ENCODE peak calls at places on chromosome 15, in eight cellular contexts. V is adrenal gland, K is DND-41, B is body of pancreas, H is fibroblast of pulmonary artery, Q is fibroblast of villous mesenchyme, U is SK-N-SH, G is IMR-90. S is an unnamed sample.

GRCh38 chr15:77023576-77024272 is 28.8 kb downstream of the PSTPIP1 start:
- DNase-seq in U (no peak), K (no peak), Q (no peak), G (no peak), V (peak), B (no peak), H (no peak), S (no peak)

GRCh38 chr15:67080900-67081431 is 15.6 kb downstream of the SMAD3 start:
- DNase-seq in B (peak), V (no peak), H (peak), Q (peak), G (peak), U (no peak), K (no peak), S (peak)

GRCh38 chr15:65796610-65797012 is 4.5 kb upstream of the DENND4A start:
- DNase-seq in Q (peak), K (no peak), U (no peak), V (no peak), B (no peak), G (peak), H (peak), S (no peak)

GRCh38 chr15:32922541-32922940 is 204.7 kb downstream of the GREM1 start:
- DNase-seq in B (no peak), H (no peak), U (no peak), G (no peak), K (no peak), Q (no peak), V (no peak), S (no peak)

GRCh38 chr15:73956276-73957086 is 30.2 kb downstream of the LOXL1 start:
- DNase-seq in G (peak), V (no peak), Q (peak), U (no peak), H (peak), B (peak), K (no peak), S (no peak)

GRCh38 chr15:90004671-90005070 is 3.5 kb downstream of the ZNF710 start:
- DNase-seq in Q (peak), H (peak), B (peak), G (peak), K (no peak), V (peak), U (no peak), S (peak)

GRCh38 chr15:35748105-35748504 is 202.1 kb upstream of the DPH6 start:
- DNase-seq in B (no peak), H (no peak), Q (no peak), G (no peak), V (no peak), K (no peak), U (no peak), S (no peak)

GRCh38 chr15:45521596-45522167 is 873 bp downstream of the SLC30A4 start:
- DNase-seq in B (no peak), V (no peak), H (peak), U (no peak), G (no peak), Q (peak), K (no peak), S (peak)

GRCh38 chr15:63530235-63530634 is 25.8 kb downstream of the USP3 start:
- DNase-seq in V (no peak), G (no peak), U (no peak), H (no peak), K (no peak), Q (no peak), B (no peak), S (peak)

GRCh38 chr15:74783072-74783807 is 1.4 kb downstream of the CSK start:
- DNase-seq in K (peak), Q (peak), B (no peak), G (peak), V (no peak), U (peak), H (peak), S (peak)

GRCh38 chr15:34737379-34737928 is 17.3 kb downstream of the GJD2 start:
- DNase-seq in U (no peak), G (peak), Q (no peak), K (no peak), V (no peak), B (peak), H (no peak), S (no peak)

GRCh38 chr15:59349715-59350420 is 22.8 kb downstream of the MYO1E start:
- DNase-seq in V (peak), H (peak), Q (peak), K (no peak), B (no peak), G (peak), U (peak), S (peak)

GRCh38 chr15:78761020-78761419 is 50.2 kb downstream of the ADAMTS7 start:
- DNase-seq in K (no peak), G (no peak), U (no peak), B (no peak), Q (no peak), H (no peak), V (peak), S (no peak)

GRCh38 chr15:44340410-44340809 is 51.9 kb downstream of the GOLM2 start:
- DNase-seq in H (peak), U (no peak), K (no peak), G (peak), V (no peak), B (peak), Q (peak), S (no peak)

GRCh38 chr15:51121631-51122225 is 27.0 kb upstream of the TNFAIP8L3 start:
- DNase-seq in U (no peak), B (no peak), V (no peak), H (peak), Q (no peak), G (no peak), K (no peak), S (no peak)

GRCh38 chr15:44532689-44533088 is 4.3 kb upstream of the EIF3J start:
- DNase-seq in B (no peak), U (no peak), K (no peak), G (no peak), V (no peak), H (no peak), Q (no peak), S (peak)

GRCh38 chr15:74302821-74303359 is 64.6 kb downstream of the CYP11A1 start:
- DNase-seq in U (peak), V (no peak), G (no peak), B (peak), H (peak), Q (peak), K (peak), S (peak)

GRCh38 chr15:65888998-65889397 is 19.7 kb downstream of the RAB11A start:
- DNase-seq in K (no peak), Q (no peak), B (no peak), U (no peak), V (no peak), G (no peak), H (no peak), S (no peak)

GRCh38 chr15:91126080-91126479 is 26.0 kb downstream of the SV2B start:
- DNase-seq in Q (no peak), K (no peak), V (no peak), U (no peak), B (no peak), H (no peak), G (no peak), S (no peak)

GRCh38 chr15:56228854-56229253 is 14.8 kb downstream of the RFX7 start:
- DNase-seq in Q (no peak), H (no peak), V (no peak), K (no peak), U (no peak), G (no peak), B (no peak), S (no peak)

GRCh38 chr15:59751552-59752413 is 62.7 kb upstream of the BNIP2 start:
- DNase-seq in K (no peak), U (no peak), G (no peak), Q (peak), V (no peak), H (peak), B (no peak), S (peak)

GRCh38 chr15:96333194-96334016 is 2.9 kb downstream of the NR2F2 start:
- DNase-seq in H (peak), Q (peak), B (peak), U (peak), K (no peak), V (peak), G (no peak), S (peak)

GRCh38 chr15:28456476-28457395 is 76.0 kb downstream of the GOLGA8G start:
- DNase-seq in B (no peak), H (no peak), U (peak), G (peak), K (no peak), Q (no peak), V (no peak), S (no peak)

GRCh38 chr15:57403532-57403931 is 27.2 kb downstream of the CGNL1 start:
- DNase-seq in V (no peak), Q (peak), B (no peak), K (no peak), G (no peak), U (no peak), H (no peak), S (no peak)

GRCh38 chr15:47820047-47820779 is 102.9 kb downstream of the SEMA6D start:
- DNase-seq in H (peak), K (no peak), B (no peak), G (peak), V (no peak), U (no peak), Q (peak), S (no peak)

GRCh38 chr15:77856718-77857346 is 220.7 kb downstream of the TBC1D2B start:
- DNase-seq in B (no peak), Q (no peak), G (no peak), K (no peak), U (no peak), V (no peak), H (no peak), S (no peak)

GRCh38 chr15:67821784-67822451 is 3.4 kb upstream of the SKOR1 start:
- DNase-seq in B (no peak), V (no peak), G (no peak), K (no peak), Q (no peak), H (no peak), U (peak), S (no peak)

GRCh38 chr15:29921130-29921601 is 98.9 kb upstream of the TJP1 start:
- DNase-seq in H (no peak), U (no peak), K (no peak), Q (no peak), B (peak), G (no peak), V (no peak), S (no peak)

GRCh38 chr15:38683382-38684242 is 119.0 kb upstream of the RASGRP1 start:
- DNase-seq in H (peak), U (peak), B (peak), V (peak), Q (peak), K (peak), G (peak), S (peak)
- TF ChIP-seq CTCF in H (peak), U (peak), B (peak), V (peak), Q (peak), K (peak), G (peak), S (peak)

DNA sequence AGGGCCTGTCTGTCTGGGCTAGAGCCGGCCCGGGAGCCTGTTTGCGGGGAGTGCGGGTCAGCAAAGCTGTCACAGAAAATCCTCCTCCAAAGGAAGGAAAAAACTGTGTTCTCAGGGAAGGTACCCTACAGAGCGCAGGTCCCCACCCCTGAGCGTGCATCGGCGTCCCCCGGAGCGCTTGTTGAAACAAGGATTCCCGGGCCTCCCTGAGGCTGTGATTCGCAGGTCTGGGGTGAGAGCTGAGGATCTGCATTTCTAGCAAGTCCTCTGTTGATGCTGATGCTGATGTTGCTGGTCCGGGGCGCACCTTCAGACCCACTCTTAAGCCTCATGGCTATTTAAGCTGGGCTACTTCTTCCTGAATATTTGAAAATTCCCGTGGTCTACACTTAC is 226.3 kb upstream of the IGF1R start:
- DNase-seq in G (no peak), B (no peak), K (no peak), U (no peak), V (no peak), Q (no peak), H (no peak), S (no peak)
- H3K4me3 ChIP-seq in G (no peak), B (no peak), K (no peak), U (no peak), V (no peak), Q (no peak), H (no peak), S (no peak)

GRCh38 chr15:70098170-70098460 is 398 bp upstream of the TLE3 start:
- DNase-seq in G (no peak), B (no peak), K (no peak), U (no peak), Q (no peak), H (no peak), V (no peak), S (peak)
- TF ChIP-seq CTCF in G (no peak), B (no peak), K (no peak), U (peak), Q (no peak), H (no peak), V (no peak), S (no peak)

GRCh38 chr15:88894348-88894818 is 961 bp downstream of the HAPLN3 start:
- DNase-seq in U (peak), K (no peak), B (peak), V (peak), Q (peak), G (no peak), H (peak), S (peak)
- H3K4me3 ChIP-seq in U (peak), K (no peak), B (no peak), V (no peak), Q (peak), G (no peak), H (peak), S (peak)

GRCh38 chr15:64690578-64691296 is 84.7 kb downstream of the RBPMS2 start:
- DNase-seq in K (no peak), G (no peak), B (no peak), H (no peak), U (no peak), Q (no peak), V (no peak), S (no peak)
- TF ChIP-seq CTCF in K (peak), G (no peak), B (no peak), H (peak), U (peak), Q (peak), V (peak), S (peak)

DNA sequence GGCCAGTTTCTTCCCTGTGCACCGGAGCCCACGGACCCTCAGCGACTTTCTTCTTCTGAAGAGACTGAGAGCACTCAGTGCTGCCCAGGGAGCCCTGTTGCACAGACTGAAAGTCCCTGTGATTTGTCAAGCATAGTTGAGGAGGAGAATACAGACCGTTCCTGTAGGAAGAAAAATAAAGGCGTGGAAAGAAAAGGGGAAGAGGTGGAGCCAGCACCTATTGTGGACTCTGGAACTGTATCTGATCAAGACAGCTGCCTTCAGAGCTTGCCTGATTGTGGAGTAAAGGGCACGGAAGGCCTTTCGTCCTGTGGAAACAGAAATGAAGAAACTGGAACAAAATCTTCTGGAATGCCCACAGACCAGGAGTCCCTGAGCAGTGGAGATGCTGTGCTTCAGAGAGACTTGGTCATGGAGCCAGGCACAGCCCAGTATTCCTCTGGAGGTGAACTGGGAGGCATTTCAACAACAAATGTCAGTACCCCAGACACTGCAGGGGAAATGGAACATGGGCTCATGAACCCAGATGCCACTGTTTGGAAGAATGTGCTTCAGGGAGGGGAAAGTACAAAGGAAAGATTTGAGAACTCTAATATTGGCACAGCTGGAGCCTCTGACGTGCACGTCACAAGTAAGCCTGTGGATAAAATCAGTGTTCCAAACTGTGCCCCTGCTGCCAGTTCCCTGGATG is 198.8 kb downstream of the AKAP13 start:
- DNase-seq in K (no peak), U (no peak), B (peak), G (no peak), H (no peak), V (no peak), Q (no peak), S (no peak)
- H3K4me3 ChIP-seq in K (no peak), U (no peak), B (no peak), G (no peak), H (no peak), V (no peak), Q (no peak), S (no peak)

S was measured in GM12865.